ENCODE peak calls at places on chromosome 3, in eight cellular contexts. J is GM12878, C is upper lobe of left lung, V is breast epithelium, S is sigmoid colon, F is HepG2, L is K562, O is prostate gland. M is an unnamed sample.

GRCh38 chr3:141690366-141691072 is 47.6 kb upstream of the RNF7 start:
- DNase-seq in J (no peak), C (no peak), V (no peak), S (no peak), F (no peak), L (no peak), O (no peak), M (peak)

GRCh38 chr3:49912787-49913375 is 9.2 kb upstream of the MST1R start:
- DNase-seq in J (no peak), C (no peak), V (no peak), S (no peak), F (no peak), L (no peak), O (no peak), M (no peak)

GRCh38 chr3:171366043-171366442 is 94.2 kb downstream of the TNIK start:
- DNase-seq in J (no peak), C (no peak), V (no peak), S (no peak), F (no peak), L (no peak), O (no peak), M (no peak)

GRCh38 chr3:130839815-130840214 is 54.1 kb upstream of the ATP2C1 start:
- DNase-seq in J (no peak), C (no peak), V (no peak), S (no peak), F (no peak), L (no peak), O (no peak), M (no peak)

GRCh38 chr3:122795674-122795969 is 753 bp downstream of the SLC49A4 start:
- DNase-seq in J (no peak), C (no peak), V (no peak), S (no peak), F (peak), L (no peak), O (no peak), M (no peak)

GRCh38 chr3:71226565-71227281 is 356.8 kb downstream of the FOXP1 start:
- DNase-seq in J (peak), C (no peak), V (no peak), S (no peak), F (no peak), L (peak), O (no peak), M (no peak)

GRCh38 chr3:4584537-4585249 is 91.5 kb downstream of the ITPR1 start:
- DNase-seq in J (peak), C (peak), V (peak), S (peak), F (no peak), L (peak), O (no peak), M (no peak)

GRCh38 chr3:120062474-120062873 is 31.8 kb downstream of the GSK3B start:
- DNase-seq in J (no peak), C (no peak), V (no peak), S (no peak), F (no peak), L (no peak), O (no peak), M (no peak)

GRCh38 chr3:24137958-24138875 is 193.1 kb downstream of the NR1D2 start:
- DNase-seq in J (no peak), C (peak), V (peak), S (no peak), F (no peak), L (peak), O (peak), M (peak)

GRCh38 chr3:61617041-61617440 is 55.7 kb downstream of the PTPRG start:
- DNase-seq in J (no peak), C (no peak), V (no peak), S (no peak), F (no peak), L (no peak), O (no peak), M (no peak)

GRCh38 chr3:34382859-34383258 is 584.4 kb downstream of the PDCD6IP start:
- DNase-seq in J (no peak), C (no peak), V (no peak), S (no peak), F (no peak), L (no peak), O (no peak), M (no peak)

GRCh38 chr3:108755686-108756085 is 1.5 kb downstream of the RETNLB start:
- DNase-seq in J (no peak), C (no peak), V (no peak), S (no peak), F (no peak), L (no peak), O (no peak), M (no peak)

GRCh38 chr3:184239710-184240109 is 9.1 kb downstream of the ALG3 start:
- DNase-seq in J (no peak), C (no peak), V (no peak), S (no peak), F (no peak), L (no peak), O (no peak), M (no peak)

GRCh38 chr3:31823184-31823583 is 157.9 kb downstream of the OSBPL10 start:
- DNase-seq in J (no peak), C (no peak), V (no peak), S (no peak), F (no peak), L (no peak), O (no peak), M (no peak)

GRCh38 chr3:64908292-64908691 is 220.5 kb upstream of the ADAMTS9 start:
- DNase-seq in J (no peak), C (no peak), V (no peak), S (no peak), F (no peak), L (no peak), O (no peak), M (no peak)

GRCh38 chr3:160106905-160107861 is 118.0 kb upstream of the C3orf80 start:
- DNase-seq in J (no peak), C (peak), V (no peak), S (no peak), F (peak), L (no peak), O (no peak), M (no peak)

GRCh38 chr3:96931491-96931890 is 117.1 kb downstream of the EPHA6 start:
- DNase-seq in J (no peak), C (no peak), V (no peak), S (no peak), F (no peak), L (no peak), O (no peak), M (no peak)

GRCh38 chr3:167102071-167102470 is 278.0 kb downstream of the ZBBX start:
- DNase-seq in J (no peak), C (no peak), V (no peak), S (no peak), F (peak), L (peak), O (no peak), M (no peak)

GRCh38 chr3:35968223-35968622 is 328.9 kb downstream of the ARPP21 start:
- DNase-seq in J (no peak), C (no peak), V (no peak), S (no peak), F (no peak), L (no peak), O (no peak), M (no peak)

GRCh38 chr3:111859974-111860859 is 1.2 kb downstream of the PHLDB2 start:
- DNase-seq in J (peak), C (peak), V (peak), S (peak), F (peak), L (peak), O (peak), M (peak)

GRCh38 chr3:195809291-195809785 is 2.4 kb downstream of the MUC4 start:
- DNase-seq in J (no peak), C (no peak), V (no peak), S (peak), F (no peak), L (no peak), O (no peak), M (no peak)
- TF ChIP-seq POLR2A in J (no peak), C (no peak), V (no peak), S (no peak), F (no peak), L (no peak), O (no peak), M (no peak)

GRCh38 chr3:99641984-99642383 is 3.6 kb downstream of the COL8A1 start:
- DNase-seq in J (no peak), C (no peak), V (no peak), S (no peak), F (no peak), L (no peak), O (no peak), M (no peak)
- H3K4me3 ChIP-seq in J (no peak), C (no peak), V (no peak), S (no peak), F (no peak), L (no peak), O (no peak), M (no peak)

GRCh38 chr3:177463863-177464262 is 266.6 kb upstream of the TBL1XR1 start:
- DNase-seq in J (no peak), C (no peak), V (no peak), S (no peak), F (no peak), L (no peak), O (no peak), M (no peak)

GRCh38 chr3:177464392-177465225 is 267.3 kb upstream of the TBL1XR1 start:
- DNase-seq in J (no peak), C (no peak), V (no peak), S (no peak), F (no peak), L (no peak), O (peak), M (no peak)

GRCh38 chr3:177459397-177459796 is 262.1 kb upstream of the TBL1XR1 start:
- DNase-seq in J (no peak), C (no peak), V (no peak), S (no peak), F (no peak), L (no peak), O (no peak), M (no peak)

GRCh38 chr3:177465243-177465642 is 268.0 kb upstream of the TBL1XR1 start:
- DNase-seq in J (no peak), C (no peak), V (peak), S (peak), F (no peak), L (no peak), O (peak), M (no peak)

GRCh38 chr3:177460100-177460499 is 262.8 kb upstream of the TBL1XR1 start:
- DNase-seq in J (no peak), C (no peak), V (no peak), S (no peak), F (no peak), L (no peak), O (no peak), M (no peak)
- TF ChIP-seq POLR2AphosphoS5 in J (no peak), C (no peak), V (no peak), S (no peak), F (no peak), L (no peak), O (peak), M (no peak)

DNA sequence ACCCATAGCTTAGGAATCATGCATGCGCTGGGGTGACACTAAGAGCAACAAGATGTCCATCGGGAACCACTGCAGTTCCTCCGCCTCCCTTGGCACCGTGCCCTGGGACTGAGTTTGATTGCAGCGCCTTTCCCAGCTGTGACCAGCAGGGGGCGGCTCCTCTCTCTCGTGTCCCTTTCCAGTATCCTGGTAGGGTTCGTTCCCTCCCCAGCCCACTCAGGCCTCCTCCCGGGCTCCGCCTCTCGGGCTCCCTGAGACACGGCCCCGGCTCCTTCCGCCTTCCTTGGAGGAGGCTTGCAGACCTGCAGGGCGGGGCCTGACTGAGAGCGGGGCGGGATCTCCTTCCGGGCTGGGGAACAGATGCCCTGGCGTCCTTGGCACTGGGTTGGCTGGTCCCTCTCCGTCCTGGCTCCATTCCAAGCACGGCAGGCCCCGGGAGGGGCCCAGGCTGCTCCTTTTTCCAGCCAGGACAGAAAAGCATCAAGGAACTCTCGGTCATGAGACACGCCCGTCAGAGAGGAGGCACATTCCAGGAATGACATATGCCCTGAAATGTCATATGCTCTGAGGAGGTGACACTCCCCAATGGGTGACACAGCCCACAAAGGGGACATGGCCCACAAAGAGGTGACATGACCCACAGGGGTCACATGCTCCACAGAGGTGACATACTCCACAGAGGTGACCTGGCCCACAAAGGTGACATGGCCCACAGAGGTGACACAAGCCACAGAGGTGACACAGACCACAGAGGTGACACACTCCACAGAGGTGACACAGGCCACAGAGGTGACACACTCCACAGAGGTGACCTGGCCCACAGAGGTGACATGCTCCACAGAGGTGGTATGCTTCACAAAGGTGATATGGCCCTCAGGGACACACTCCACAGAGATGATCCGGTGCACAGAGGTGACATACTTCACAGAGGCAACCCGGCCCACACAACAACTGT is 79.0 kb downstream of the ABHD5 start:
- DNase-seq in J (peak), C (peak), V (peak), S (peak), F (peak), L (peak), O (peak), M (peak)
- TF ChIP-seq POLR2A in J (no peak), C (no peak), V (no peak), S (no peak), F (no peak), L (peak), O (no peak), M (no peak)

GRCh38 chr3:149781216-149781615 is 11.1 kb downstream of the ANKUB1 start:
- DNase-seq in J (no peak), C (no peak), V (no peak), S (no peak), F (no peak), L (no peak), O (no peak), M (no peak)

GRCh38 chr3:149784064-149784704 is 8.2 kb downstream of the ANKUB1 start:
- DNase-seq in J (no peak), C (no peak), V (no peak), S (no peak), F (no peak), L (no peak), O (no peak), M (no peak)

GRCh38 chr3:149777414-149778214 is 14.7 kb downstream of the ANKUB1 start:
- DNase-seq in J (no peak), C (no peak), V (no peak), S (no peak), F (peak), L (no peak), O (no peak), M (no peak)

DNA sequence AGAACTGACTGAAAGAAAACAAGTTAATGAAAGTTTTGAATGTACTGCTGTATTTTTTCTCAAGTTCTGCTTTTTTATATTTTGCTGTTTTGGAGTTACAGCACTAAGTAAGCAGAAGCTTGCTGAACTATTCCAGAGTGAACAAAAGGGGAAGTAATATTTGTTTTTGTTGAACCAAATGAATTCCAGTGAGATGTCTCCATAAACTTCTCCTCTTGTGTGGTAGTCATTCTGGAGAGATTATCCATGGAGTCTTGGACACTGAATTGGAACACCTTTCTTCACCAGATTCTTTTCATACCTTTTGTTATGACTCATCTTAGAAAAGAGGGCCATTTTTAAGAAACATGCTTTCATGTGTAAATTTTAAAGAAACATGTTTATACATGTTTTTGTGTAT is 8.8 kb downstream of the ANKUB1 start:
- DNase-seq in J (no peak), C (no peak), V (no peak), S (no peak), F (peak), L (no peak), O (no peak), M (no peak)
- H3K4me3 ChIP-seq in J (no peak), C (no peak), V (no peak), S (no peak), F (no peak), L (no peak), O (no peak), M (no peak)

DNA sequence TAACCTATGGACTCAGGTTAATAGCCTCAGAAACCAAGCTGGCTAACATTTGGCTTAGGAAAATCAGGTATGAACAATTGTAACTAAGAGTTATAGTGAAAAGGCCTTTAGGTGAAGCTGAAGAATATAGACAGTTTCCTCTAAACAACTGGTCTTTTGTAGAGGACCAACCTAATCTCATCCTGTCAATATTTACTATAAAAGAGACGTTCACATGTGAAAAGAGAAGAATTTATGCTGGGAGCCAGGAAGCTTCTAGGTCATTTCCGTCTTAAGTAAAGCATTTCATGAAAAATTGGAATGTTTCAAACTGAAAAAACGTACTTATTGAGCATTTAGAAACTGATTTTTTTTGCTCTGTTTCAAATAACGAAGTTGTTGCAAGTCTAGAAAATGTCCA is 764.3 kb upstream of the GOLIM4 start:
- DNase-seq in J (no peak), C (no peak), V (no peak), S (no peak), F (peak), L (no peak), O (no peak), M (no peak)
- TF ChIP-seq POLR2AphosphoS5 in J (no peak), C (no peak), V (no peak), S (no peak), F (no peak), L (no peak), O (no peak), M (no peak)

GRCh38 chr3:133573629-133574194 is at the start of gene CDV3:
- DNase-seq in J (no peak), C (no peak), V (no peak), S (no peak), F (no peak), L (no peak), O (no peak), M (no peak)
- TF ChIP-seq POLR2A in J (peak), C (peak), V (peak), S (peak), F (peak), L (no peak), O (peak), M (peak)

GRCh38 chr3:194483850-194484249 is 3.0 kb downstream of the ATP13A3 start:
- DNase-seq in J (no peak), C (no peak), V (no peak), S (no peak), F (no peak), L (no peak), O (no peak), M (no peak)

GRCh38 chr3:194485471-194485875 is 1.3 kb downstream of the ATP13A3 start:
- DNase-seq in J (no peak), C (no peak), V (no peak), S (no peak), F (no peak), L (no peak), O (no peak), M (no peak)

GRCh38 chr3:194486540-194487288 is at the start of gene ATP13A3:
- DNase-seq in J (no peak), C (peak), V (peak), S (peak), F (peak), L (peak), O (peak), M (peak)

GRCh38 chr3:194485876-194486539 is 794 bp downstream of the ATP13A3 start:
- DNase-seq in J (no peak), C (peak), V (peak), S (peak), F (no peak), L (peak), O (peak), M (peak)

GRCh38 chr3:194484614-194485013 is 2.2 kb downstream of the ATP13A3 start:
- DNase-seq in J (no peak), C (no peak), V (no peak), S (no peak), F (no peak), L (no peak), O (no peak), M (no peak)
- H3K4me3 ChIP-seq in J (peak), C (peak), V (no peak), S (no peak), F (no peak), L (no peak), O (no peak), M (peak)

DNA sequence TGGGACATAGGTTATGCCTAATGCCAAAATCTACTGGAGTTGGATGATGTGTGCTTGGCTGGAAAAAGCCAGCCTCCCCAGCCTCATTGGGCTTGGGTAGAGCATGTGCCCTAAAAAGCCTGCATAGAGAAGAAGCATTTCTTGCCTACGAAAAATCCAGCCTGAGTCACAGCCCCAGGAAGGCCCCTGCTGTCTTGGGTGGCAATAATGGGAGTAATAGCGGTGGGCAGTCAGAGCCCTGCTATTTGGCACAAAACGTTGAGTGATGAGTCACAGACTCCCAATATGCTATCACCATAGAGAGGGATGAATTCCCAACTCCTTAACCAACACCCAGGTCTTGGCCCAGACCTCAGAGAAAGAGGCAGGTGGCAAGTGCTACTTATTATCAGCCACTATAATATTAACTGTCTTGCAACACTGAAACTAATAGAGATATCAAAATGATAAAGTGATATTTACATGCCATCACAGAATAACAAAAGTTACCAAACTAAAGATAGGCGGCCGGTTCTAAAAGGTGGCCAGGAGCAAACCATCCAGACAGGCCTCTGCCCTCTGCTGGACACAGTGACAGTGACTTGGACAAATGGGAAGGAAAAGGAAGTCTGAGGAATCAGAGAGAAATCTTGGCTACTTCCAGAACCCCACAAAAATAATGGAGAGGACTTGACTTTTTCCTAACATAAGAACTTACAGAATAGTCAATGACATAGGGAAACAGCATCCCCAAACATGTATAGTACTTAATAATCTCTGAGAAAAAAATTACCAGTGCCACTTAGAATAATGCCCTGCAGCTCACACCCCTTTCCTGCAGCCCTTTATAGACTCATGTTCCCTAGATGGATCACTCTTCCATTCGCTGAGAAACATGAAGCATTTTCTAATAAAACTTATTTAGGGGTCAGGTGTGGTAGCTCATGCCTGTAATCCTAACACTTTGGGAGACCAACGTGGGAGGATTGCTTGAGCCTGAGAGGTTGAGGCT is 51.9 kb upstream of the MUC13 start:
- DNase-seq in J (no peak), C (no peak), V (no peak), S (no peak), F (no peak), L (peak), O (peak), M (no peak)
- TF ChIP-seq POLR2AphosphoS5 in J (no peak), C (no peak), V (no peak), S (no peak), F (no peak), L (no peak), O (peak), M (no peak)